ENCODE peak calls at places on chromosomes 3 and 15, in ten cellular contexts. S, A, Y, F, M, C, V, R, Z and K are unnamed samples.

GRCh38 chr3:3998140-3998977 is 199.1 kb downstream of the LRRN1 start:
- DNase-seq in S (no peak), A (peak), Y (no peak), F (peak), M (no peak), C (peak), V (no peak), R (peak), Z (no peak), K (peak)

GRCh38 chr3:99532246-99532645 is 106.1 kb upstream of the COL8A1 start:
- DNase-seq in S (no peak), A (peak), Y (peak), F (peak), M (no peak), C (peak), V (peak), R (no peak), Z (peak), K (peak)

GRCh38 chr15:87121357-87121756 is 1041.7 kb downstream of the AGBL1 start:
- DNase-seq in S (no peak), A (no peak), Y (no peak), F (peak), M (no peak), C (no peak), V (no peak), R (no peak), Z (no peak), K (no peak)

GRCh38 chr3:24018784-24019570 is 73.9 kb downstream of the NR1D2 start:
- DNase-seq in S (no peak), A (no peak), Y (no peak), F (peak), M (no peak), C (no peak), V (no peak), R (no peak), Z (no peak), K (no peak)

GRCh38 chr15:67927501-67928156 is 87.8 kb upstream of the RNU6-1 start:
- DNase-seq in S (no peak), A (peak), Y (peak), F (no peak), M (no peak), C (peak), V (no peak), R (no peak), Z (peak), K (no peak)

GRCh38 chr3:115986555-115987207 is 363.4 kb downstream of the GAP43 start:
- DNase-seq in S (no peak), A (no peak), Y (no peak), F (peak), M (no peak), C (no peak), V (peak), R (peak), Z (no peak), K (peak)

GRCh38 chr3:55485208-55485791 is 1.8 kb downstream of the WNT5A start:
- DNase-seq in S (no peak), A (peak), Y (peak), F (peak), M (no peak), C (peak), V (peak), R (peak), Z (peak), K (no peak)

GRCh38 chr3:157718835-157719234 is 215.6 kb upstream of the VEPH1 start:
- DNase-seq in S (no peak), A (no peak), Y (no peak), F (no peak), M (no peak), C (no peak), V (no peak), R (no peak), Z (no peak), K (no peak)

GRCh38 chr15:26724381-26724780 is 48.5 kb downstream of the GABRB3 start:
- DNase-seq in S (no peak), A (no peak), Y (no peak), F (no peak), M (no peak), C (no peak), V (no peak), R (no peak), Z (no peak), K (no peak)

GRCh38 chr15:42070276-42070965 is 23.9 kb downstream of the PLA2G4D start:
- DNase-seq in S (no peak), A (no peak), Y (no peak), F (no peak), M (no peak), C (no peak), V (no peak), R (no peak), Z (no peak), K (no peak)

GRCh38 chr15:31389576-31389975 is 62.9 kb downstream of the KLF13 start:
- DNase-seq in S (no peak), A (no peak), Y (no peak), F (no peak), M (no peak), C (no peak), V (no peak), R (no peak), Z (no peak), K (no peak)

GRCh38 chr3:59660376-59660775 is 610.6 kb upstream of the CFAP20DC start:
- DNase-seq in S (no peak), A (no peak), Y (peak), F (peak), M (no peak), C (peak), V (no peak), R (no peak), Z (no peak), K (no peak)

GRCh38 chr3:139710212-139710611 is 32.4 kb upstream of the NMNAT3 start:
- DNase-seq in S (no peak), A (no peak), Y (no peak), F (no peak), M (no peak), C (no peak), V (no peak), R (no peak), Z (no peak), K (no peak)

GRCh38 chr3:78754066-78754743 is 1013.6 kb downstream of the ROBO1 start:
- DNase-seq in S (no peak), A (peak), Y (peak), F (peak), M (no peak), C (peak), V (peak), R (no peak), Z (no peak), K (no peak)

GRCh38 chr3:10982782-10983181 is 9.8 kb upstream of the SLC6A1 start:
- DNase-seq in S (no peak), A (no peak), Y (no peak), F (peak), M (no peak), C (no peak), V (no peak), R (no peak), Z (no peak), K (no peak)

GRCh38 chr3:114645392-114645791 is 351.6 kb downstream of the TIGIT start:
- DNase-seq in S (no peak), A (no peak), Y (peak), F (peak), M (no peak), C (no peak), V (peak), R (no peak), Z (no peak), K (no peak)

GRCh38 chr15:101307897-101308603 is 13.0 kb upstream of the SNRPA1 start:
- DNase-seq in S (no peak), A (no peak), Y (no peak), F (no peak), M (no peak), C (no peak), V (no peak), R (no peak), Z (no peak), K (no peak)

GRCh38 chr15:70376031-70376928 is 278.6 kb upstream of the TLE3 start:
- DNase-seq in S (no peak), A (no peak), Y (no peak), F (no peak), M (no peak), C (no peak), V (no peak), R (no peak), Z (no peak), K (no peak)

GRCh38 chr3:134666885-134667284 is 16.1 kb upstream of the KY start:
- DNase-seq in S (no peak), A (no peak), Y (no peak), F (no peak), M (no peak), C (no peak), V (no peak), R (no peak), Z (no peak), K (no peak)

GRCh38 chr15:63944681-63944955 is 101.7 kb downstream of the DAPK2 start:
- DNase-seq in S (no peak), A (no peak), Y (no peak), F (no peak), M (no peak), C (no peak), V (no peak), R (no peak), Z (no peak), K (no peak)

GRCh38 chr3:23709987-23710386 is 95.8 kb upstream of the UBE2E1 start:
- DNase-seq in S (no peak), A (no peak), Y (no peak), F (no peak), M (no peak), C (no peak), V (no peak), R (no peak), Z (no peak), K (no peak)

GRCh38 chr15:63938486-63939061 is 104.8 kb upstream of the HERC1 start:
- DNase-seq in S (no peak), A (no peak), Y (no peak), F (no peak), M (no peak), C (no peak), V (no peak), R (no peak), Z (no peak), K (no peak)

GRCh38 chr3:141384575-141384974 is 16.3 kb downstream of the ZBTB38 start:
- DNase-seq in S (no peak), A (no peak), Y (no peak), F (no peak), M (no peak), C (no peak), V (no peak), R (no peak), Z (no peak), K (no peak)

GRCh38 chr15:61226313-61227250 is 2.5 kb downstream of the RORA start:
- DNase-seq in S (no peak), A (no peak), Y (no peak), F (no peak), M (no peak), C (no peak), V (no peak), R (no peak), Z (no peak), K (no peak)

GRCh38 chr3:159732172-159733111 is 256.2 kb upstream of the IL12A start:
- DNase-seq in S (no peak), A (peak), Y (peak), F (peak), M (no peak), C (peak), V (peak), R (no peak), Z (no peak), K (no peak)

GRCh38 chr15:97200161-97200560 is 760.3 kb upstream of the ARRDC4 start:
- DNase-seq in S (no peak), A (no peak), Y (no peak), F (no peak), M (no peak), C (peak), V (no peak), R (no peak), Z (no peak), K (no peak)

GRCh38 chr3:44555753-44556152 is 760 bp downstream of the ZKSCAN7 start:
- DNase-seq in S (no peak), A (no peak), Y (peak), F (peak), M (no peak), C (peak), V (peak), R (no peak), Z (no peak), K (peak)